ENCODE peak calls at places on chromosomes 13 and 19, in eight cellular contexts. F is stimulated activated CD8-positive, alpha-beta memory T cell treated with anti-CD3 and anti-CD28 coated beads, Interleukin-7, amount 100 ng/mL, for 1 hour; W is mucosa of gallbladder; C is uterus; M is caudate nucleus; N is NCI-H1105 treated with DMSO at 0.1 percent for 48 hours; Y is M059J; Z is naive thymus-derived CD4-positive, alpha-beta T cell. Q is an unnamed sample.
A peak's percentile ranks its signal among the peaks of the same experiment; 100 is the strongest.

GRCh38 chr19:46495789-46496099 is at the start of gene PNMA8B:
- DNase-seq in F (no peak), W (peak; percentile 45), C (no peak), M (peak; percentile 87), N (peak; percentile 93), Y (no peak), Z (no peak), Q (peak; percentile 64)

GRCh38 chr13:40464991-40465390 is 201.4 kb downstream of the FOXO1 start:
- DNase-seq in F (no peak), W (no peak), C (no peak), M (no peak), N (no peak), Y (no peak), Z (no peak), Q (no peak)

GRCh38 chr19:54792814-54793213 is 10.6 kb upstream of the KIR2DL4 start:
- DNase-seq in F (no peak), W (no peak), C (no peak), M (no peak), N (no peak), Y (peak; percentile 6), Z (no peak), Q (no peak)

GRCh38 chr19:17327654-17328516 is 6.8 kb downstream of the ANO8 start:
- DNase-seq in F (no peak), W (peak; percentile 76), C (peak; percentile 61), M (no peak), N (peak; percentile 11), Y (no peak), Z (peak; percentile 52), Q (no peak)

GRCh38 chr13:21695536-21695935 is 24.7 kb downstream of the FGF9 start:
- DNase-seq in F (no peak), W (no peak), C (no peak), M (no peak), N (no peak), Y (no peak), Z (no peak), Q (no peak)

GRCh38 chr13:109989686-109990085 is 203.3 kb upstream of the IRS2 start:
- DNase-seq in F (no peak), W (no peak), C (no peak), M (no peak), N (no peak), Y (peak; percentile 58), Z (no peak), Q (no peak)

GRCh38 chr13:40401911-40402776 is 264.3 kb downstream of the FOXO1 start:
- DNase-seq in F (no peak), W (peak; percentile 95), C (peak; percentile 100), M (peak; percentile 44), N (no peak), Y (peak; percentile 95), Z (no peak), Q (peak; percentile 97)

GRCh38 chr19:38656171-38656981 is 8.9 kb downstream of the ACTN4 start:
- DNase-seq in F (no peak), W (no peak), C (no peak), M (no peak), N (no peak), Y (peak; percentile 76), Z (peak; percentile 84), Q (no peak)

GRCh38 chr19:20413705-20414104 is 151.9 kb downstream of the ZNF737 start:
- DNase-seq in F (no peak), W (no peak), C (no peak), M (no peak), N (no peak), Y (no peak), Z (no peak), Q (no peak)

GRCh38 chr13:72194531-72194930 is 327.5 kb upstream of the DACH1 start:
- DNase-seq in F (no peak), W (no peak), C (no peak), M (no peak), N (no peak), Y (no peak), Z (no peak), Q (peak; percentile 22)

GRCh38 chr13:110323172-110323851 is 16.2 kb downstream of the COL4A2 start:
- DNase-seq in F (no peak), W (no peak), C (peak; percentile 70), M (no peak), N (no peak), Y (peak; percentile 91), Z (no peak), Q (no peak)

GRCh38 chr19:54255105-54255775 is 1.8 kb downstream of the LILRB5 start:
- DNase-seq in F (no peak), W (no peak), C (no peak), M (no peak), N (no peak), Y (no peak), Z (no peak), Q (no peak)

GRCh38 chr19:40549007-40549708 is 27.5 kb upstream of the SHKBP1 start:
- DNase-seq in F (peak; percentile 27), W (no peak), C (peak; percentile 52), M (peak; percentile 44), N (peak; percentile 81), Y (no peak), Z (peak; percentile 58), Q (peak; percentile 49)

GRCh38 chr19:54388803-54389144 is 24.0 kb upstream of the LAIR1 start:
- DNase-seq in F (no peak), W (no peak), C (no peak), M (no peak), N (no peak), Y (peak; percentile 7), Z (no peak), Q (no peak)

GRCh38 chr19:29678484-29679106 is 13.3 kb downstream of the PLEKHF1 start:
- DNase-seq in F (no peak), W (peak; percentile 63), C (peak; percentile 75), M (no peak), N (no peak), Y (no peak), Z (no peak), Q (peak; percentile 69)

Q was measured in heart left ventricle.